ENCODE peak calls at places on chromosomes 6 and 20, in seven cellular contexts. One of them, this sample, is unnamed.

GRCh38 chr6:82741325-82741995 is 324.2 kb downstream of the UBE3D start:
- DNase-seq in Calu3: no peak
- DNase-seq in HEK293T: no peak
- DNase-seq in caudate nucleus: no peak
- DNase-seq in CMK: no peak
- DNase-seq in AG10803: peak
- DNase-seq in CD8-positive, alpha-beta memory T cell: no peak
- DNase-seq in this sample: no peak

GRCh38 chr20:15011631-15012030 is 674.2 kb upstream of the FLRT3 start:
- DNase-seq in Calu3: no peak
- DNase-seq in HEK293T: no peak
- DNase-seq in caudate nucleus: no peak
- DNase-seq in CMK: no peak
- DNase-seq in AG10803: no peak
- DNase-seq in CD8-positive, alpha-beta memory T cell: no peak
- DNase-seq in this sample: no peak

GRCh38 chr6:38730136-38730862 is 15.2 kb downstream of the DNAH8 start:
- DNase-seq in Calu3: no peak
- DNase-seq in HEK293T: no peak
- DNase-seq in caudate nucleus: no peak
- DNase-seq in CMK: no peak
- DNase-seq in AG10803: no peak
- DNase-seq in CD8-positive, alpha-beta memory T cell: no peak
- DNase-seq in this sample: no peak

GRCh38 chr6:132797975-132798819 is at the start of gene SLC18B1:
- DNase-seq in Calu3: peak
- DNase-seq in HEK293T: peak
- DNase-seq in caudate nucleus: peak
- DNase-seq in CMK: no peak
- DNase-seq in AG10803: no peak
- DNase-seq in CD8-positive, alpha-beta memory T cell: peak
- DNase-seq in this sample: peak

GRCh38 chr6:81214414-81215091 is 537.9 kb downstream of the TENT5A start:
- DNase-seq in Calu3: no peak
- DNase-seq in HEK293T: no peak
- DNase-seq in caudate nucleus: no peak
- DNase-seq in CMK: no peak
- DNase-seq in AG10803: no peak
- DNase-seq in CD8-positive, alpha-beta memory T cell: no peak
- DNase-seq in this sample: no peak

GRCh38 chr6:116400376-116400775 is 29.6 kb downstream of the DSE start:
- DNase-seq in Calu3: no peak
- DNase-seq in HEK293T: no peak
- DNase-seq in caudate nucleus: no peak
- DNase-seq in CMK: no peak
- DNase-seq in AG10803: peak
- DNase-seq in CD8-positive, alpha-beta memory T cell: no peak
- DNase-seq in this sample: no peak

GRCh38 chr6:170222498-170223471 is 68.1 kb downstream of the DLL1 start:
- DNase-seq in Calu3: peak
- DNase-seq in HEK293T: no peak
- DNase-seq in caudate nucleus: no peak
- DNase-seq in CMK: no peak
- DNase-seq in AG10803: no peak
- DNase-seq in CD8-positive, alpha-beta memory T cell: no peak
- DNase-seq in this sample: no peak

GRCh38 chr20:44310664-44311639 is at the start of gene FITM2:
- DNase-seq in Calu3: peak
- DNase-seq in HEK293T: peak
- DNase-seq in caudate nucleus: peak
- DNase-seq in CMK: peak
- DNase-seq in AG10803: peak
- DNase-seq in CD8-positive, alpha-beta memory T cell: peak
- DNase-seq in this sample: peak

GRCh38 chr6:106324726-106325335 is 729 bp downstream of the ATG5 start:
- DNase-seq in Calu3: no peak
- DNase-seq in HEK293T: no peak
- DNase-seq in caudate nucleus: no peak
- DNase-seq in CMK: no peak
- DNase-seq in AG10803: peak
- DNase-seq in CD8-positive, alpha-beta memory T cell: no peak
- DNase-seq in this sample: no peak

GRCh38 chr6:76275746-76276145 is 203.3 kb upstream of the IMPG1 start:
- DNase-seq in Calu3: no peak
- DNase-seq in HEK293T: peak
- DNase-seq in caudate nucleus: no peak
- DNase-seq in CMK: no peak
- DNase-seq in AG10803: no peak
- DNase-seq in CD8-positive, alpha-beta memory T cell: no peak
- DNase-seq in this sample: no peak

GRCh38 chr20:10558635-10559187 is 115.1 kb downstream of the JAG1 start:
- DNase-seq in Calu3: no peak
- DNase-seq in HEK293T: no peak
- DNase-seq in caudate nucleus: no peak
- DNase-seq in CMK: no peak
- DNase-seq in AG10803: peak
- DNase-seq in CD8-positive, alpha-beta memory T cell: no peak
- DNase-seq in this sample: no peak

This sample was measured in effector CD8-positive, alpha-beta T cell.